ENCODE peak calls at places on chromosomes 1 and 21, in eight cellular contexts. E, I, K, J, R, A, C and B are unnamed samples.
A peak's percentile ranks its signal among the peaks of the same experiment; 100 is the strongest.

GRCh38 chr1:215146252-215146975 is 63.9 kb downstream of the KCNK2 start:
- DNase-seq in E (peak; percentile 39), I (peak; percentile 73), K (no peak), J (no peak), R (no peak), A (no peak), C (peak; percentile 33), B (peak; percentile 57)

GRCh38 chr1:165764277-165764676 is 4.4 kb downstream of the TMCO1 start:
- DNase-seq in E (no peak), I (no peak), K (no peak), J (no peak), R (no peak), A (no peak), C (no peak), B (no peak)

GRCh38 chr1:176617881-176618280 is 154.9 kb downstream of the PAPPA2 start:
- DNase-seq in E (no peak), I (no peak), K (no peak), J (no peak), R (no peak), A (no peak), C (no peak), B (peak; percentile 20)

GRCh38 chr1:236085545-236086159 is 20.8 kb upstream of the NID1 start:
- DNase-seq in E (no peak), I (no peak), K (no peak), J (no peak), R (no peak), A (no peak), C (no peak), B (no peak)

GRCh38 chr1:103266036-103266435 is 157.7 kb upstream of the COL11A1 start:
- DNase-seq in E (no peak), I (peak; percentile 89), K (no peak), J (no peak), R (no peak), A (no peak), C (no peak), B (no peak)

GRCh38 chr1:55472784-55473183 is 257.6 kb upstream of the USP24 start:
- DNase-seq in E (no peak), I (peak; percentile 37), K (no peak), J (no peak), R (no peak), A (no peak), C (peak; percentile 52), B (no peak)

GRCh38 chr1:56070601-56071000 is 508.8 kb downstream of the PLPP3 start:
- DNase-seq in E (no peak), I (no peak), K (no peak), J (no peak), R (no peak), A (no peak), C (no peak), B (no peak)

GRCh38 chr1:61183471-61184034 is 101.2 kb downstream of the NFIA start:
- DNase-seq in E (no peak), I (peak; percentile 81), K (peak; percentile 60), J (no peak), R (no peak), A (peak; percentile 26), C (no peak), B (no peak)

GRCh38 chr1:19042675-19043578 is 86.5 kb upstream of the IFFO2 start:
- DNase-seq in E (no peak), I (no peak), K (no peak), J (no peak), R (no peak), A (no peak), C (no peak), B (peak; percentile 50)

GRCh38 chr1:167630568-167631385 is 745 bp downstream of the RCSD1 start:
- DNase-seq in E (no peak), I (peak; percentile 20), K (no peak), J (no peak), R (no peak), A (no peak), C (no peak), B (no peak)

GRCh38 chr1:117067528-117068370 is 7.6 kb downstream of the TTF2 start:
- DNase-seq in E (peak; percentile 59), I (peak; percentile 84), K (peak; percentile 44), J (peak; percentile 41), R (peak; percentile 23), A (peak; percentile 19), C (peak; percentile 57), B (peak; percentile 64)

GRCh38 chr21:34499116-34499515 is 12.9 kb downstream of the KCNE1 start:
- DNase-seq in E (no peak), I (no peak), K (no peak), J (no peak), R (no peak), A (no peak), C (no peak), B (no peak)

GRCh38 chr1:49364676-49365075 is 588.0 kb upstream of the BEND5 start:
- DNase-seq in E (no peak), I (peak; percentile 7), K (no peak), J (no peak), R (no peak), A (no peak), C (peak; percentile 4), B (peak; percentile 45)

GRCh38 chr1:232084584-232085223 is 458.1 kb downstream of the DISC1 start:
- DNase-seq in E (no peak), I (peak; percentile 41), K (no peak), J (no peak), R (peak; percentile 49), A (no peak), C (peak; percentile 21), B (peak; percentile 86)

GRCh38 chr1:77888429-77889239 is at the start of gene NEXN:
- DNase-seq in E (peak; percentile 80), I (peak; percentile 79), K (peak; percentile 83), J (peak; percentile 67), R (peak; percentile 66), A (peak; percentile 90), C (peak; percentile 14), B (peak; percentile 88)

GRCh38 chr1:62728963-62729362 is 40.8 kb upstream of the DOCK7 start:
- DNase-seq in E (no peak), I (no peak), K (no peak), J (no peak), R (no peak), A (no peak), C (no peak), B (peak; percentile 70)

GRCh38 chr1:65432918-65433317 is 12.4 kb downstream of the LEPR start:
- DNase-seq in E (no peak), I (no peak), K (no peak), J (no peak), R (no peak), A (no peak), C (no peak), B (peak; percentile 52)

GRCh38 chr1:64691631-64692030 is 53.2 kb upstream of the RAVER2 start:
- DNase-seq in E (no peak), I (peak; percentile 65), K (no peak), J (no peak), R (no peak), A (no peak), C (no peak), B (peak; percentile 24)

GRCh38 chr1:157146244-157146643 is 8.0 kb upstream of the ETV3 start:
- DNase-seq in E (no peak), I (no peak), K (no peak), J (no peak), R (no peak), A (no peak), C (no peak), B (no peak)

GRCh38 chr1:15429701-15430149 is 8.5 kb upstream of the CTRC start:
- DNase-seq in E (no peak), I (peak; percentile 45), K (no peak), J (no peak), R (no peak), A (no peak), C (no peak), B (no peak)

GRCh38 chr1:55823521-55824296 is 608.5 kb upstream of the USP24 start:
- DNase-seq in E (no peak), I (peak; percentile 22), K (no peak), J (no peak), R (no peak), A (no peak), C (no peak), B (no peak)

GRCh38 chr1:171344473-171344820 is 30.5 kb downstream of the FMO4 start:
- DNase-seq in E (no peak), I (no peak), K (no peak), J (no peak), R (no peak), A (no peak), C (no peak), B (no peak)

GRCh38 chr1:229229721-229230135 is 41.2 kb upstream of the RAB4A start:
- DNase-seq in E (no peak), I (no peak), K (peak; percentile 56), J (no peak), R (no peak), A (peak; percentile 61), C (no peak), B (peak; percentile 23)

GRCh38 chr1:40684669-40685068 is 6.8 kb upstream of the NFYC start:
- DNase-seq in E (no peak), I (no peak), K (no peak), J (no peak), R (no peak), A (no peak), C (no peak), B (no peak)

GRCh38 chr1:183148599-183148998 is 37.5 kb upstream of the LAMC2 start:
- DNase-seq in E (no peak), I (peak; percentile 70), K (no peak), J (peak; percentile 7), R (no peak), A (no peak), C (peak; percentile 21), B (no peak)

GRCh38 chr1:20216574-20216973 is 30.3 kb upstream of the PLA2G2C start:
- DNase-seq in E (no peak), I (peak; percentile 29), K (no peak), J (no peak), R (no peak), A (no peak), C (no peak), B (peak; percentile 60)
- TF ChIP-seq CTCF in E (no peak), I (peak; percentile 55), K (no peak), J (peak; percentile 47), R (peak; percentile 36), A (peak; percentile 31), C (peak; percentile 11), B (peak; percentile 68)

GRCh38 chr1:211258310-211258755 is 833 bp upstream of the RCOR3 start:
- DNase-seq in E (peak; percentile 64), I (peak; percentile 86), K (peak; percentile 84), J (no peak), R (peak; percentile 56), A (peak; percentile 81), C (peak; percentile 62), B (peak; percentile 82)
- TF ChIP-seq CTCF in E (no peak), I (peak; percentile 26), K (no peak), J (peak; percentile 11), R (no peak), A (no peak), C (no peak), B (no peak)

DNA sequence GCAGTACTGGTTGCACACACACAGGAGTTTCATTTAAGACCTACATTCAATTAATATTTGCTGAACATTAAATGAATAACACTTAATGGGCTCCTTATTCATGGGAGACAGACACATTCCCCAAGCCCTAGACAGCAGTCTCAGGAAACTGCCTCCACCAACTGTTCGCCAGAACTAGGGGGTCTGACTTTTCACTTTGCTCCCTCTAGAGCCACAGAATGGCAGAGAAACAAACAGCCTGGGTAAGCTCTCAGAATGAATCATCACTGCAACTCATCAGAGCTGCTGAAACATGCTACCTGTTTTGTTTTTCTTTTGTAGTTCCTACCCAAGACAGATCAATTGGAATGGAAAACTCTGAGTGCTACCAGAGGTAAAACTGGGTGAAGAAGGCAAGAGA is 31.7 kb downstream of the ELK4 start:
- DNase-seq in E (no peak), I (peak; percentile 78), K (no peak), J (peak; percentile 38), R (no peak), A (no peak), C (peak; percentile 75), B (no peak)
- TF ChIP-seq CTCF in E (no peak), I (peak; percentile 60), K (no peak), J (peak; percentile 50), R (no peak), A (no peak), C (no peak), B (no peak)

GRCh38 chr1:161305872-161306519 is 3.8 kb downstream of the MPZ start:
- DNase-seq in E (peak; percentile 82), I (peak; percentile 62), K (peak; percentile 77), J (no peak), R (peak; percentile 81), A (peak; percentile 74), C (peak; percentile 55), B (peak; percentile 97)
- TF ChIP-seq CTCF in E (no peak), I (peak; percentile 44), K (peak; percentile 31), J (peak; percentile 10), R (peak; percentile 53), A (peak; percentile 37), C (no peak), B (peak; percentile 93)